ENCODE peak calls at places on chromosomes 3 and 15, in six cellular contexts. One of them, this sample, is unnamed. For H3K36me3, the result is how much of the 10 kb centered on the place peaks cover.

GRCh38 chr3:175948041-175948440 is 1088.9 kb downstream of the NAALADL2 start:
- DNase-seq in suprapubic skin: no peak
- DNase-seq in sigmoid colon: no peak
- DNase-seq in GM23338: no peak
- DNase-seq in stomach: no peak
- DNase-seq in HCT116: no peak
- DNase-seq in this sample: no peak

GRCh38 chr3:107767897-107768605 is 245.3 kb downstream of the BBX start:
- DNase-seq in GM23338: no peak
- DNase-seq in sigmoid colon: no peak
- DNase-seq in HCT116: no peak
- DNase-seq in suprapubic skin: no peak
- DNase-seq in stomach: no peak
- DNase-seq in this sample: no peak

GRCh38 chr15:66565141-66565595 is 630 bp downstream of the LCTL start:
- DNase-seq in HCT116: no peak
- DNase-seq in sigmoid colon: no peak
- DNase-seq in suprapubic skin: peak
- DNase-seq in stomach: no peak
- DNase-seq in GM23338: peak
- DNase-seq in this sample: peak

GRCh38 chr3:169575381-169575780 is 88.1 kb downstream of the MECOM start:
- DNase-seq in sigmoid colon: no peak
- DNase-seq in suprapubic skin: no peak
- DNase-seq in HCT116: no peak
- DNase-seq in stomach: peak
- DNase-seq in GM23338: no peak
- DNase-seq in this sample: no peak

GRCh38 chr3:73257186-73257585 is 195.7 kb downstream of the EBLN2 start:
- DNase-seq in HCT116: no peak
- DNase-seq in sigmoid colon: no peak
- DNase-seq in suprapubic skin: no peak
- DNase-seq in GM23338: no peak
- DNase-seq in stomach: no peak
- DNase-seq in this sample: no peak

GRCh38 chr3:64022451-64023186 is 675 bp downstream of the PSMD6 start:
- DNase-seq in suprapubic skin: no peak
- DNase-seq in HCT116: no peak
- DNase-seq in sigmoid colon: no peak
- DNase-seq in GM23338: no peak
- DNase-seq in stomach: no peak
- DNase-seq in this sample: peak

GRCh38 chr3:72997421-72997961 is 880 bp downstream of the PPP4R2 start:
- DNase-seq in suprapubic skin: no peak
- DNase-seq in HCT116: peak
- DNase-seq in GM23338: peak
- DNase-seq in sigmoid colon: no peak
- DNase-seq in stomach: no peak
- DNase-seq in this sample: no peak

GRCh38 chr3:58178528-58179234 is 32.1 kb downstream of the DNASE1L3 start:
- DNase-seq in suprapubic skin: no peak
- DNase-seq in stomach: no peak
- DNase-seq in sigmoid colon: no peak
- DNase-seq in HCT116: no peak
- DNase-seq in GM23338: no peak
- DNase-seq in this sample: peak

GRCh38 chr15:70646169-70646568 is 117.2 kb downstream of the UACA start:
- DNase-seq in sigmoid colon: no peak
- DNase-seq in HCT116: no peak
- DNase-seq in GM23338: no peak
- DNase-seq in suprapubic skin: no peak
- DNase-seq in stomach: no peak
- DNase-seq in this sample: no peak

GRCh38 chr15:56524915-56525314 is 60.0 kb upstream of the MNS1 start:
- DNase-seq in sigmoid colon: no peak
- DNase-seq in GM23338: no peak
- DNase-seq in HCT116: no peak
- DNase-seq in stomach: no peak
- DNase-seq in suprapubic skin: no peak
- DNase-seq in this sample: no peak

GRCh38 chr3:23885210-23885609 is 31.6 kb downstream of the NKIRAS1 start:
- DNase-seq in suprapubic skin: no peak
- DNase-seq in GM23338: no peak
- DNase-seq in sigmoid colon: no peak
- DNase-seq in HCT116: no peak
- DNase-seq in stomach: no peak
- DNase-seq in this sample: no peak
- TF ChIP-seq POLR2AphosphoS5 in suprapubic skin: no peak
- TF ChIP-seq POLR2AphosphoS5 in GM23338: no peak
- TF ChIP-seq POLR2AphosphoS5 in sigmoid colon: no peak
- TF ChIP-seq POLR2AphosphoS5 in HCT116: no peak
- TF ChIP-seq POLR2AphosphoS5 in stomach: no peak
- TF ChIP-seq POLR2AphosphoS5 in this sample: no peak

GRCh38 chr3:183988216-183988790 is 29.4 kb downstream of the ABCC5 start:
- DNase-seq in stomach: no peak
- DNase-seq in sigmoid colon: no peak
- DNase-seq in HCT116: no peak
- DNase-seq in suprapubic skin: no peak
- DNase-seq in GM23338: no peak
- DNase-seq in this sample: no peak
- H3K36me3 ChIP-seq in stomach: under half
- H3K36me3 ChIP-seq in sigmoid colon: under half
- H3K36me3 ChIP-seq in HCT116: under half
- H3K36me3 ChIP-seq in suprapubic skin: under half
- H3K36me3 ChIP-seq in GM23338: under half
- H3K36me3 ChIP-seq in this sample: under half

GRCh38 chr3:157417247-157417646 is 19.4 kb upstream of the PTX3 start:
- DNase-seq in HCT116: no peak
- DNase-seq in suprapubic skin: no peak
- DNase-seq in sigmoid colon: no peak
- DNase-seq in GM23338: no peak
- DNase-seq in stomach: no peak
- DNase-seq in this sample: no peak

GRCh38 chr3:157416347-157417087 is 20.1 kb upstream of the PTX3 start:
- DNase-seq in sigmoid colon: no peak
- DNase-seq in HCT116: no peak
- DNase-seq in GM23338: no peak
- DNase-seq in suprapubic skin: no peak
- DNase-seq in stomach: no peak
- DNase-seq in this sample: no peak

GRCh38 chr3:157412323-157412845 is 24.3 kb upstream of the PTX3 start:
- DNase-seq in sigmoid colon: no peak
- DNase-seq in HCT116: no peak
- DNase-seq in GM23338: no peak
- DNase-seq in suprapubic skin: no peak
- DNase-seq in stomach: no peak
- DNase-seq in this sample: no peak

GRCh38 chr3:157423337-157423736 is 13.3 kb upstream of the PTX3 start:
- DNase-seq in GM23338: no peak
- DNase-seq in stomach: no peak
- DNase-seq in sigmoid colon: no peak
- DNase-seq in suprapubic skin: no peak
- DNase-seq in HCT116: no peak
- DNase-seq in this sample: no peak

GRCh38 chr3:157418104-157418503 is 18.5 kb upstream of the PTX3 start:
- DNase-seq in GM23338: no peak
- DNase-seq in stomach: no peak
- DNase-seq in suprapubic skin: no peak
- DNase-seq in HCT116: no peak
- DNase-seq in sigmoid colon: no peak
- DNase-seq in this sample: no peak
- TF ChIP-seq POLR2AphosphoS5 in GM23338: no peak
- TF ChIP-seq POLR2AphosphoS5 in stomach: no peak
- TF ChIP-seq POLR2AphosphoS5 in suprapubic skin: no peak
- TF ChIP-seq POLR2AphosphoS5 in HCT116: no peak
- TF ChIP-seq POLR2AphosphoS5 in sigmoid colon: no peak
- TF ChIP-seq POLR2AphosphoS5 in this sample: no peak

GRCh38 chr3:20140881-20141280 is 45.1 kb downstream of the SGO1 start:
- DNase-seq in sigmoid colon: no peak
- DNase-seq in GM23338: no peak
- DNase-seq in stomach: no peak
- DNase-seq in suprapubic skin: no peak
- DNase-seq in HCT116: no peak
- DNase-seq in this sample: no peak
- H3K36me3 ChIP-seq in sigmoid colon: under half
- H3K36me3 ChIP-seq in GM23338: under half
- H3K36me3 ChIP-seq in stomach: under half
- H3K36me3 ChIP-seq in suprapubic skin: under half
- H3K36me3 ChIP-seq in HCT116: under half
- H3K36me3 ChIP-seq in this sample: half or more

GRCh38 chr15:43132830-43133428 is 457 bp upstream of the TMEM62 start:
- DNase-seq in GM23338: no peak
- DNase-seq in sigmoid colon: no peak
- DNase-seq in HCT116: no peak
- DNase-seq in stomach: peak
- DNase-seq in suprapubic skin: no peak
- DNase-seq in this sample: peak

GRCh38 chr15:43127752-43128151 is 5.6 kb upstream of the TMEM62 start:
- DNase-seq in GM23338: no peak
- DNase-seq in suprapubic skin: no peak
- DNase-seq in stomach: no peak
- DNase-seq in sigmoid colon: no peak
- DNase-seq in HCT116: no peak
- DNase-seq in this sample: no peak

GRCh38 chr15:43135351-43135750 is 2.0 kb downstream of the TMEM62 start:
- DNase-seq in stomach: no peak
- DNase-seq in HCT116: no peak
- DNase-seq in sigmoid colon: no peak
- DNase-seq in GM23338: peak
- DNase-seq in suprapubic skin: no peak
- DNase-seq in this sample: no peak

GRCh38 chr15:43134157-43134637 is 811 bp downstream of the TMEM62 start:
- DNase-seq in sigmoid colon: no peak
- DNase-seq in HCT116: no peak
- DNase-seq in stomach: no peak
- DNase-seq in GM23338: peak
- DNase-seq in suprapubic skin: no peak
- DNase-seq in this sample: no peak

DNA sequence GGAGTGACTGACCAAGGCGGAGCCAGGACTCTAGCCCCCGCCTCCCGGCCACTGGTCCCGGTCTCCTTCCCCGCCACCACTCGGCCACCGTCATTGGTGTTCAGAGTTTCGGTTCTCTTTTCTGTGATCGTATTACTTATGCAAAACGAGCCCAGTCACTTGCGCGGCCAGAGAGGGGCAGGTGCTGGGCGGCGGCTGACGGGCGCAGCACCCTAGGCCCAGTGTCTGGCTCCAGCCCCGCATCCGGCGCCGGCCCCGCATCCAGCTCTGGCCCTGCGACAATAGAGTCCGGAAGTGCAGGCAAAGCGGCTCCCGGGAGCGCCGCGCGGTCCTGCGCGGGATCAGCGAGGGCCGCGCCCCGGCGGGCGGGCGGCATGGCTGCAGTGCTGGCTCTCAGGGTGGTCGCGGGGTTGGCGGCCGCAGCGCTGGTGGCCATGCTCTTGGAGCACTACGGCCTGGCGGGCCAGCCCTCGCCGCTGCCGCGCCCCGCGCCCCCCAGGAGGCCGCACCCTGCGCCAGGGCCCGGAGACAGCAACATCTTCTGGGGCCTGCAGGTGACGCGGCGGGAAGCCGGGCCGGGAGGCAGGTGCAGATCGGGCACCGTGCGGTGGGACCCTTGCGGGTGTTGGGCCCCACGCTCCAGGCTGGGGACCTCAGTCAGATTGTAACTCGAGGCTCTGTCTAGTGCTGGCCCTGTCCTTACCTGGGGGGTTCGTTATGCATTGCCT is at the start of gene TMEM62:
- DNase-seq in stomach: peak
- DNase-seq in HCT116: peak
- DNase-seq in suprapubic skin: peak
- DNase-seq in GM23338: peak
- DNase-seq in sigmoid colon: peak
- DNase-seq in this sample: peak
- TF ChIP-seq POLR2AphosphoS5 in stomach: peak
- TF ChIP-seq POLR2AphosphoS5 in HCT116: peak
- TF ChIP-seq POLR2AphosphoS5 in suprapubic skin: no peak
- TF ChIP-seq POLR2AphosphoS5 in GM23338: peak
- TF ChIP-seq POLR2AphosphoS5 in sigmoid colon: peak
- TF ChIP-seq POLR2AphosphoS5 in this sample: peak

DNA sequence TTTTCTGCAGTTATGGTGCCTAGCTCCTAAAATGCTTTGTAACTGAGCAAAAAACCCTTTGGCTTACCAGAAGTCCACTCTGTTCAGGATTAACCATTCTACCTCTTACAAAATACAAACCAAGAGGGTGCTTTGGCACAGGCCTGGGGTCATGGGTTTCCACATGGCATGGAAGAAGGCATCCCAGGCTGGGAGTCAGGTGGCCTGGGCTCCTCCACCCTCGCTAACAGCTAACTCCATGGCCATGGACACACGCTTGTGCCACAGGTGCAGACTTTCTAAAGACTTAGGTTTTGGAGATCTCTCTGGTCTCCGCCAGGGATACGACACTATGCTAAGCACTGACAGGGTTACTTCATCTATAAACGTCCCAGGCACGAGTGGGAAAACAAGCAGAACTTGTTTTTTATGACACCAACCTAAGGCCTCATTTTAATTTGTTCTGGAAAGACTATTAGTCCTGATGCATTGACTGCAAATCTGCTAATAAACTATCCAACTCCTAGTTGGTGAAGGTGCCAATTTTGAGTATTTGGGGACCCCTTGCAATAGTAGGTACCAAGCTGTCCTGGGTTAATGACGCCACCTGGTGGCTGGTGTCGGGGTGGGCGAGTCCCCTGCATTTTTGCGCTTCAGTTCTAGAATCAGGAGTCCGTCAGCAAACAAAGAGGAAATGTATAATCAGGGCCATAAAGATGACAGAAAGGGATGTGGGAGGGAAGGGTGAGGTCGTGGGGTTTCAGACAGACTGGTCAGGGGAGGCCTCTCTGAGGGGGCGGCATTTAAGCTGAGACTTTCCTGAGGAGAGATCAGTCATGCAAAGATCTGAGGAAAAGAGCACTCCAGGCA is 10.3 kb upstream of the ALDH1A3 start:
- DNase-seq in sigmoid colon: no peak
- DNase-seq in HCT116: peak
- DNase-seq in suprapubic skin: no peak
- DNase-seq in GM23338: peak
- DNase-seq in stomach: no peak
- DNase-seq in this sample: peak
- H3K36me3 ChIP-seq in sigmoid colon: under half
- H3K36me3 ChIP-seq in HCT116: under half
- H3K36me3 ChIP-seq in suprapubic skin: under half
- H3K36me3 ChIP-seq in GM23338: under half
- H3K36me3 ChIP-seq in stomach: under half
- H3K36me3 ChIP-seq in this sample: under half

GRCh38 chr3:98731720-98732238 is 31.4 kb upstream of the ST3GAL6 start:
- DNase-seq in sigmoid colon: no peak
- DNase-seq in HCT116: no peak
- DNase-seq in suprapubic skin: no peak
- DNase-seq in GM23338: no peak
- DNase-seq in stomach: no peak
- DNase-seq in this sample: no peak

GRCh38 chr3:98733055-98733777 is 29.9 kb upstream of the ST3GAL6 start:
- DNase-seq in sigmoid colon: peak
- DNase-seq in HCT116: no peak
- DNase-seq in GM23338: no peak
- DNase-seq in stomach: peak
- DNase-seq in suprapubic skin: no peak
- DNase-seq in this sample: peak

GRCh38 chr3:98731138-98731537 is 32.0 kb upstream of the ST3GAL6 start:
- DNase-seq in suprapubic skin: no peak
- DNase-seq in stomach: no peak
- DNase-seq in sigmoid colon: no peak
- DNase-seq in GM23338: no peak
- DNase-seq in HCT116: no peak
- DNase-seq in this sample: no peak

GRCh38 chr3:98733778-98734281 is 29.3 kb upstream of the ST3GAL6 start:
- DNase-seq in suprapubic skin: no peak
- DNase-seq in stomach: no peak
- DNase-seq in sigmoid colon: no peak
- DNase-seq in HCT116: no peak
- DNase-seq in GM23338: peak
- DNase-seq in this sample: no peak

GRCh38 chr3:98732239-98733054 is 30.7 kb upstream of the ST3GAL6 start:
- DNase-seq in suprapubic skin: peak
- DNase-seq in stomach: peak
- DNase-seq in sigmoid colon: peak
- DNase-seq in GM23338: peak
- DNase-seq in HCT116: peak
- DNase-seq in this sample: peak
- TF ChIP-seq POLR2AphosphoS5 in suprapubic skin: no peak
- TF ChIP-seq POLR2AphosphoS5 in stomach: no peak
- TF ChIP-seq POLR2AphosphoS5 in sigmoid colon: peak
- TF ChIP-seq POLR2AphosphoS5 in GM23338: no peak
- TF ChIP-seq POLR2AphosphoS5 in HCT116: peak
- TF ChIP-seq POLR2AphosphoS5 in this sample: peak